ENCODE peak calls at places on chromosomes 5 and 9, in five cellular contexts. L, V, Y, M and K are unnamed samples.

GRCh38 chr9:128096614-128097013 is 28.6 kb downstream of the SLC25A25 start:
- DNase-seq in L (no peak), V (no peak), Y (no peak), M (no peak), K (no peak)

GRCh38 chr9:128215491-128216404 is 12.6 kb downstream of the DNM1 start:
- DNase-seq in L (no peak), V (no peak), Y (no peak), M (no peak), K (no peak)

GRCh38 chr5:69050214-69050613 is 43.6 kb upstream of the SLC30A5 start:
- DNase-seq in L (no peak), V (no peak), Y (no peak), M (no peak), K (no peak)

GRCh38 chr9:109705515-109705914 is 74.5 kb upstream of the PALM2AKAP2 start:
- DNase-seq in L (no peak), V (peak), Y (no peak), M (no peak), K (no peak)

GRCh38 chr9:110591526-110591925 is 12.0 kb upstream of the SVEP1 start:
- DNase-seq in L (no peak), V (peak), Y (no peak), M (no peak), K (no peak)

GRCh38 chr9:113621309-113621791 is 157.8 kb downstream of the RGS3 start:
- DNase-seq in L (no peak), V (peak), Y (peak), M (no peak), K (no peak)

GRCh38 chr9:70444904-70445303 is 30.4 kb upstream of the KLF9 start:
- DNase-seq in L (no peak), V (no peak), Y (no peak), M (no peak), K (no peak)

GRCh38 chr5:26329562-26330189 is 708.7 kb downstream of the CDH9 start:
- DNase-seq in L (no peak), V (no peak), Y (no peak), M (no peak), K (no peak)

GRCh38 chr9:4303002-4303401 is 3.1 kb upstream of the GLIS3 start:
- DNase-seq in L (no peak), V (peak), Y (no peak), M (no peak), K (no peak)

GRCh38 chr9:37908698-37909186 is 4.8 kb upstream of the SLC25A51 start:
- DNase-seq in L (no peak), V (peak), Y (no peak), M (no peak), K (no peak)

GRCh38 chr5:103582364-103582763 is 19.8 kb upstream of the NUDT12 start:
- DNase-seq in L (no peak), V (no peak), Y (no peak), M (no peak), K (no peak)

GRCh38 chr9:22975921-22976320 is 529.3 kb downstream of the DMRTA1 start:
- DNase-seq in L (no peak), V (no peak), Y (no peak), M (no peak), K (no peak)